ENCODE peak calls at places on chromosomes 12 and 14, in ten cellular contexts. W is ecto neural progenitor cell; O is MCF 10A; L is NT2/D1; B is stimulated activated CD8-positive, alpha-beta memory T cell treated with anti-CD3 and anti-CD28 coated beads, Interleukin-4, amount 100 ng/mL, for 1 hour; C is SIG-M5; R is cardiac muscle cell; V is OCI-LY7; U is NCI-H748 treated with DMSO at 0.1 percent for 48 hours; K is OCI-M1. Y is an unnamed sample.

GRCh38 chr12:58285551-58285950 is 344.2 kb downstream of the ATP23 start:
- DNase-seq in U (no peak), K (no peak), V (no peak), O (no peak), C (no peak), R (no peak), B (no peak), L (peak), W (peak), Y (no peak)

GRCh38 chr14:67971627-67972625 is 152.3 kb downstream of the RAD51B start:
- DNase-seq in O (peak), C (no peak), R (no peak), L (no peak), B (no peak), V (no peak), U (peak), K (peak), W (no peak), Y (peak)

GRCh38 chr14:104135904-104136471 is 2.4 kb upstream of the KIF26A start:
- DNase-seq in C (no peak), O (no peak), L (no peak), B (no peak), V (no peak), W (peak), R (peak), U (no peak), K (no peak), Y (no peak)

GRCh38 chr12:62472472-62472871 is 5.8 kb downstream of the MON2 start:
- DNase-seq in B (no peak), V (no peak), K (no peak), C (no peak), R (no peak), O (no peak), U (no peak), W (no peak), L (no peak), Y (peak)

GRCh38 chr12:1858456-1858855 is 38.1 kb downstream of the LRTM2 start:
- DNase-seq in C (no peak), R (no peak), B (no peak), U (no peak), L (no peak), V (no peak), O (no peak), W (no peak), K (no peak), Y (no peak)

GRCh38 chr12:39788235-39788634 is 168.6 kb upstream of the ABCD2 start:
- DNase-seq in W (no peak), C (no peak), K (no peak), L (no peak), B (no peak), O (peak), V (no peak), R (no peak), U (no peak), Y (no peak)

GRCh38 chr12:138898-139534 is 72.4 kb downstream of the IQSEC3 start:
- DNase-seq in C (no peak), U (no peak), K (no peak), L (no peak), W (peak), B (no peak), O (no peak), V (no peak), R (no peak), Y (peak)

GRCh38 chr14:32134448-32135070 is 57.5 kb downstream of the ARHGAP5 start:
- DNase-seq in R (no peak), K (no peak), B (no peak), W (no peak), U (no peak), L (no peak), O (no peak), C (no peak), V (no peak), Y (peak)

GRCh38 chr12:5260591-5261086 is 171.3 kb upstream of the NTF3 start:
- DNase-seq in O (no peak), W (no peak), K (no peak), R (no peak), L (no peak), V (no peak), B (no peak), U (no peak), C (no peak), Y (no peak)

GRCh38 chr14:75630695-75631452 is 29.8 kb downstream of the ERG28 start:
- DNase-seq in U (no peak), L (peak), W (no peak), O (no peak), C (no peak), V (no peak), K (no peak), B (no peak), R (no peak), Y (peak)

GRCh38 chr12:126483145-126484068 is 1418.2 kb downstream of the AACS start:
- DNase-seq in W (no peak), R (no peak), U (no peak), O (peak), K (no peak), V (no peak), L (no peak), B (no peak), C (no peak), Y (peak)

GRCh38 chr12:129186952-129187351 is 333.7 kb downstream of the GLT1D1 start:
- DNase-seq in B (no peak), C (no peak), K (peak), R (no peak), L (no peak), W (no peak), U (peak), V (peak), O (no peak), Y (peak)

GRCh38 chr14:61255968-61256367 is 25.2 kb downstream of the TMEM30B start:
- DNase-seq in B (no peak), U (no peak), W (no peak), C (no peak), V (no peak), O (no peak), K (no peak), L (no peak), R (no peak), Y (no peak)

GRCh38 chr12:98639526-98639925 is 5.1 kb downstream of the IKBIP start:
- DNase-seq in W (no peak), U (no peak), O (no peak), K (no peak), R (no peak), C (no peak), L (no peak), V (no peak), B (no peak), Y (no peak)

GRCh38 chr12:53465679-53466078 is 13.8 kb downstream of the PCBP2 start:
- DNase-seq in C (no peak), B (no peak), O (no peak), U (no peak), K (no peak), L (no peak), W (no peak), V (no peak), R (no peak), Y (no peak)

GRCh38 chr14:22388669-22389625 is 200.1 kb downstream of the DAD1 start:
- DNase-seq in B (no peak), C (no peak), L (no peak), O (peak), V (no peak), K (no peak), U (no peak), R (no peak), W (no peak), Y (no peak)

GRCh38 chr14:94773017-94773681 is 3.2 kb upstream of the GSC start:
- DNase-seq in V (no peak), L (no peak), W (peak), B (no peak), K (no peak), O (no peak), R (peak), U (no peak), C (no peak), Y (peak)

GRCh38 chr12:91327889-91328288 is 145.3 kb upstream of the DCN start:
- DNase-seq in R (no peak), V (no peak), B (no peak), W (no peak), L (no peak), K (no peak), U (no peak), O (peak), C (no peak), Y (no peak)

GRCh38 chr12:56034586-56035332 is 7.0 kb upstream of the RPS26 start:
- DNase-seq in U (no peak), B (no peak), O (no peak), R (no peak), V (no peak), L (no peak), K (no peak), W (no peak), C (no peak), Y (no peak)

GRCh38 chr14:33455998-33456397 is 494.9 kb downstream of the EGLN3 start:
- DNase-seq in B (no peak), C (no peak), K (no peak), R (no peak), O (no peak), U (no peak), L (no peak), V (no peak), W (no peak), Y (no peak)

GRCh38 chr14:73612339-73613045 is at the start of gene ACOT6:
- DNase-seq in K (peak), O (peak), B (peak), W (peak), V (no peak), U (peak), C (peak), R (peak), L (peak), Y (peak)

GRCh38 chr12:132904718-132905328 is 17.4 kb upstream of the CHFR start:
- DNase-seq in B (peak), R (peak), O (no peak), W (peak), C (no peak), L (peak), U (no peak), V (peak), K (peak), Y (peak)

GRCh38 chr12:108712925-108713203 is 18.5 kb downstream of the CORO1C start:
- DNase-seq in W (no peak), K (no peak), L (no peak), U (no peak), O (no peak), B (no peak), R (no peak), C (no peak), V (no peak), Y (no peak)

GRCh38 chr12:2640281-2640680 is 154.5 kb upstream of the FKBP4 start:
- DNase-seq in V (no peak), R (no peak), B (no peak), O (no peak), L (no peak), K (no peak), C (no peak), U (no peak), W (no peak), Y (no peak)

GRCh38 chr12:29116414-29116813 is 32.7 kb upstream of the FAR2 start:
- DNase-seq in O (no peak), W (no peak), V (no peak), R (no peak), L (no peak), B (no peak), C (no peak), U (no peak), K (no peak), Y (peak)

GRCh38 chr12:116398193-116398592 is 120.7 kb upstream of the MED13L start:
- DNase-seq in B (no peak), U (no peak), R (no peak), O (no peak), L (no peak), W (no peak), C (no peak), V (no peak), K (no peak), Y (no peak)

GRCh38 chr14:100698066-100698465 is 28.6 kb upstream of the DLK1 start:
- DNase-seq in B (no peak), W (no peak), U (no peak), O (no peak), L (no peak), R (no peak), C (no peak), K (no peak), V (no peak), Y (no peak)

GRCh38 chr14:51430079-51430478 is 190.0 kb downstream of the TMX1 start:
- DNase-seq in K (no peak), V (no peak), U (no peak), O (no peak), L (no peak), W (no peak), B (no peak), C (no peak), R (no peak), Y (no peak)

GRCh38 chr12:3658327-3659163 is 94.4 kb downstream of the CRACR2A start:
- DNase-seq in V (peak), C (no peak), R (peak), O (peak), W (peak), L (no peak), B (peak), U (no peak), K (no peak), Y (peak)

GRCh38 chr12:103806807-103807206 is 34.2 kb downstream of the NT5DC3 start:
- DNase-seq in C (peak), V (no peak), W (no peak), K (peak), O (peak), L (no peak), R (no peak), B (no peak), U (no peak), Y (no peak)

GRCh38 chr12:4242595-4242994 is 31.0 kb upstream of the CCND2 start:
- DNase-seq in W (peak), B (no peak), L (no peak), C (no peak), O (no peak), V (no peak), U (no peak), K (no peak), R (peak), Y (no peak)

GRCh38 chr12:50788562-50788961 is 24.7 kb downstream of the ATF1 start:
- DNase-seq in L (no peak), V (no peak), C (no peak), O (peak), B (no peak), U (no peak), K (no peak), W (no peak), R (no peak), Y (no peak)

GRCh38 chr14:35944847-35945246 is 118.7 kb downstream of the BRMS1L start:
- DNase-seq in O (peak), R (no peak), W (peak), V (peak), U (peak), K (peak), C (no peak), L (no peak), B (no peak), Y (peak)

GRCh38 chr14:51462706-51463105 is 189.0 kb upstream of the FRMD6 start:
- DNase-seq in L (no peak), U (no peak), B (no peak), V (no peak), W (no peak), R (no peak), O (no peak), K (no peak), C (no peak), Y (no peak)

GRCh38 chr12:5377997-5378596 is 53.8 kb upstream of the NTF3 start:
- DNase-seq in R (no peak), W (peak), K (no peak), U (no peak), O (no peak), L (no peak), V (no peak), C (no peak), B (no peak), Y (peak)

GRCh38 chr12:122875590-122876220 is 20.2 kb downstream of the VPS37B start:
- DNase-seq in O (no peak), W (no peak), B (no peak), U (no peak), C (no peak), K (no peak), L (no peak), R (no peak), V (peak), Y (no peak)

GRCh38 chr14:105709281-105710118 is 183.1 kb downstream of the TMEM121 start:
- DNase-seq in C (no peak), O (no peak), U (no peak), R (no peak), L (no peak), B (no peak), V (no peak), W (no peak), K (no peak), Y (no peak)

GRCh38 chr12:71125515-71125914 is 32.3 kb downstream of the TSPAN8 start:
- DNase-seq in W (no peak), C (no peak), B (no peak), V (no peak), O (no peak), R (no peak), L (no peak), U (no peak), K (peak), Y (no peak)